ENCODE peak calls at places on chromosomes 4 and X, in six cellular contexts. One of them, this sample, is unnamed. For H3K9me3, the result is how much of the 10 kb centered on the place peaks cover.

GRCh38 chr4:102430511-102430910 is 70.6 kb upstream of the NFKB1 start:
- DNase-seq in stomach: no peak
- DNase-seq in spleen: no peak
- DNase-seq in adrenal gland: no peak
- DNase-seq in uterus: no peak
- DNase-seq in tibial nerve: no peak
- DNase-seq in this sample: no peak

GRCh38 chr4:176198316-176198903 is 3.0 kb upstream of the SPATA4 start:
- DNase-seq in stomach: peak
- DNase-seq in adrenal gland: no peak
- DNase-seq in spleen: no peak
- DNase-seq in tibial nerve: no peak
- DNase-seq in uterus: no peak
- DNase-seq in this sample: no peak

GRCh38 chrX:20571611-20572010 is 304.9 kb upstream of the RPS6KA3 start:
- DNase-seq in adrenal gland: no peak
- DNase-seq in uterus: no peak
- DNase-seq in stomach: no peak
- DNase-seq in tibial nerve: no peak
- DNase-seq in spleen: no peak
- DNase-seq in this sample: no peak

GRCh38 chr4:22091906-22092305 is 143.3 kb upstream of the KCNIP4 start:
- DNase-seq in stomach: no peak
- DNase-seq in spleen: no peak
- DNase-seq in uterus: no peak
- DNase-seq in tibial nerve: no peak
- DNase-seq in adrenal gland: no peak
- DNase-seq in this sample: no peak

GRCh38 chr4:82372502-82372873 is 1.3 kb downstream of the HNRNPD start:
- DNase-seq in tibial nerve: peak
- DNase-seq in spleen: peak
- DNase-seq in adrenal gland: peak
- DNase-seq in uterus: no peak
- DNase-seq in stomach: peak
- DNase-seq in this sample: no peak

GRCh38 chrX:136745215-136746173 is 35.2 kb downstream of the ARHGEF6 start:
- DNase-seq in tibial nerve: no peak
- DNase-seq in spleen: no peak
- DNase-seq in adrenal gland: no peak
- DNase-seq in stomach: no peak
- DNase-seq in uterus: no peak
- DNase-seq in this sample: no peak

GRCh38 chr4:2340272-2341061 is 78.0 kb downstream of the ZFYVE28 start:
- DNase-seq in stomach: no peak
- DNase-seq in tibial nerve: no peak
- DNase-seq in spleen: peak
- DNase-seq in uterus: peak
- DNase-seq in adrenal gland: no peak
- DNase-seq in this sample: peak

GRCh38 chrX:115642304-115642703 is 81.3 kb downstream of the PLS3 start:
- DNase-seq in tibial nerve: no peak
- DNase-seq in adrenal gland: no peak
- DNase-seq in uterus: no peak
- DNase-seq in spleen: no peak
- DNase-seq in stomach: no peak
- DNase-seq in this sample: no peak

GRCh38 chrX:8971116-8971515 is 62.8 kb downstream of the FAM9B start:
- DNase-seq in adrenal gland: no peak
- DNase-seq in tibial nerve: no peak
- DNase-seq in stomach: no peak
- DNase-seq in uterus: no peak
- DNase-seq in spleen: no peak
- DNase-seq in this sample: no peak

GRCh38 chr4:16779028-16779675 is 119.3 kb downstream of the LDB2 start:
- DNase-seq in spleen: no peak
- DNase-seq in adrenal gland: no peak
- DNase-seq in tibial nerve: no peak
- DNase-seq in uterus: peak
- DNase-seq in stomach: no peak
- DNase-seq in this sample: no peak

GRCh38 chr4:87566276-87566675 is 37.1 kb upstream of the SPARCL1 start:
- DNase-seq in tibial nerve: no peak
- DNase-seq in stomach: no peak
- DNase-seq in spleen: no peak
- DNase-seq in adrenal gland: no peak
- DNase-seq in uterus: no peak
- DNase-seq in this sample: no peak

GRCh38 chr4:88144866-88145300 is 13.6 kb downstream of the ABCG2 start:
- DNase-seq in stomach: no peak
- DNase-seq in uterus: no peak
- DNase-seq in spleen: no peak
- DNase-seq in adrenal gland: no peak
- DNase-seq in tibial nerve: no peak
- DNase-seq in this sample: no peak

GRCh38 chr4:163070023-163070422 is 96.7 kb downstream of the NAF1 start:
- DNase-seq in uterus: no peak
- DNase-seq in adrenal gland: no peak
- DNase-seq in tibial nerve: no peak
- DNase-seq in stomach: no peak
- DNase-seq in spleen: no peak
- DNase-seq in this sample: no peak

GRCh38 chrX:152926279-152926678 is 28.4 kb downstream of the ZNF185 start:
- DNase-seq in spleen: no peak
- DNase-seq in uterus: peak
- DNase-seq in tibial nerve: peak
- DNase-seq in stomach: peak
- DNase-seq in adrenal gland: peak
- DNase-seq in this sample: peak

GRCh38 chrX:40100537-40101429 is 3.0 kb upstream of the BCOR start:
- DNase-seq in tibial nerve: no peak
- DNase-seq in uterus: no peak
- DNase-seq in spleen: no peak
- DNase-seq in adrenal gland: no peak
- DNase-seq in stomach: no peak
- DNase-seq in this sample: no peak
- H3K27ac ChIP-seq in tibial nerve: peak
- H3K27ac ChIP-seq in uterus: peak
- H3K27ac ChIP-seq in spleen: no peak
- H3K27ac ChIP-seq in adrenal gland: no peak
- H3K27ac ChIP-seq in stomach: peak
- H3K27ac ChIP-seq in this sample: peak

GRCh38 chrX:81291996-81292395 is 90.1 kb downstream of the SH3BGRL start:
- DNase-seq in spleen: no peak
- DNase-seq in uterus: no peak
- DNase-seq in stomach: no peak
- DNase-seq in tibial nerve: no peak
- DNase-seq in adrenal gland: no peak
- DNase-seq in this sample: no peak

DNA sequence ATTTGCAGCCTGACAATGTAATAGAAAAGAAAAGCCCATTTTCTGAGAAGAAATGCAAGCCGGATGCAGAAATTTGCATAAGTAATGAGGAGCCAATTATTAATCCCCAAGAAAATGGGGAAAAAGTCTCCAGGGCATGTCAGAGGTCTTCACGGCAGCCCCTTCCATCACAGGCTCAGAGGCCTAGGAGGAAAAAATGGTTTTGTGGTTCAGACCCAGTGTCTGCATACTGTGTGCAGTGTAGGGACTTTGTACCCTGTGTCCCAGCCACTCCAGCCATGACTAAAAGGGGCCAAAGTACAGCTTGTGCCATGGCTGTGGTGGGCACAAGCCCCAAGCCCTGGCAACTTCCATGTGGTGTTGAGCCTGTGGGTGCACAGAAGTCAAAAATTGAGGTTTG is 92.2 kb downstream of the SH3BGRL start:
- DNase-seq in adrenal gland: no peak
- DNase-seq in tibial nerve: no peak
- DNase-seq in stomach: no peak
- DNase-seq in spleen: no peak
- DNase-seq in uterus: no peak
- DNase-seq in this sample: no peak
- H3K9me3 ChIP-seq in adrenal gland: under half
- H3K9me3 ChIP-seq in tibial nerve: under half
- H3K9me3 ChIP-seq in stomach: under half
- H3K9me3 ChIP-seq in spleen: under half
- H3K9me3 ChIP-seq in uterus: under half
- H3K9me3 ChIP-seq in this sample: under half

GRCh38 chrX:53255738-53256191 is 25.6 kb downstream of the IQSEC2 start:
- DNase-seq in spleen: peak
- DNase-seq in uterus: no peak
- DNase-seq in tibial nerve: no peak
- DNase-seq in adrenal gland: no peak
- DNase-seq in stomach: no peak
- DNase-seq in this sample: no peak
- TF ChIP-seq POLR2A in spleen: no peak
- TF ChIP-seq POLR2A in uterus: no peak
- TF ChIP-seq POLR2A in tibial nerve: no peak
- TF ChIP-seq POLR2A in adrenal gland: no peak
- TF ChIP-seq POLR2A in stomach: no peak
- TF ChIP-seq POLR2A in this sample: no peak

DNA sequence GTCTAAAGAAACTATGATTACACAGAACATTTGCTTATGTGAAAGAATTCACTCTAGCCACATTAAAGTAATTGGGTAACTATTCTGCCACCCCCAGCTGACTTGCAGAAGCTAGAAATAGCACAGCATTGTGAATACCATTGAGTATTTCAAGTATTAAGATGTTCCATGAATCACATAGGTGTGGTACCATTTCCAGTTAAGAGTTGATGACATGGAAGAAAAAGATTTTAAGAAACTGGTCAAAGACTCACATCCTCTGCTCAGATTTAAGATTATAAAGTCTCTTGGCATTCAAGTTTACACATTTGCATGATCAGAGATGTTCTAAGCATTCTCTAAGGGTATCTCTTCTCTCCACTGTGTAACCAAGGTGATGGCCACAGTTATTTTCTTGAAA is 287.5 kb downstream of the CAMK2D start:
- DNase-seq in uterus: no peak
- DNase-seq in adrenal gland: no peak
- DNase-seq in tibial nerve: no peak
- DNase-seq in spleen: no peak
- DNase-seq in stomach: no peak
- DNase-seq in this sample: no peak
- H3K27ac ChIP-seq in uterus: no peak
- H3K27ac ChIP-seq in adrenal gland: no peak
- H3K27ac ChIP-seq in tibial nerve: no peak
- H3K27ac ChIP-seq in spleen: no peak
- H3K27ac ChIP-seq in stomach: no peak
- H3K27ac ChIP-seq in this sample: no peak

GRCh38 chr4:7618361-7618760 is 183.6 kb upstream of the PSAPL1 start:
- DNase-seq in tibial nerve: no peak
- DNase-seq in adrenal gland: no peak
- DNase-seq in spleen: no peak
- DNase-seq in uterus: no peak
- DNase-seq in stomach: no peak
- DNase-seq in this sample: no peak
- H3K9me3 ChIP-seq in tibial nerve: under half
- H3K9me3 ChIP-seq in adrenal gland: under half
- H3K9me3 ChIP-seq in spleen: under half
- H3K9me3 ChIP-seq in uterus: under half
- H3K9me3 ChIP-seq in stomach: under half
- H3K9me3 ChIP-seq in this sample: under half

GRCh38 chr4:6929339-6929734 is 19.7 kb downstream of the TBC1D14 start:
- DNase-seq in spleen: no peak
- DNase-seq in tibial nerve: no peak
- DNase-seq in stomach: no peak
- DNase-seq in adrenal gland: no peak
- DNase-seq in uterus: no peak
- DNase-seq in this sample: no peak

GRCh38 chr4:6928067-6928466 is 18.4 kb downstream of the TBC1D14 start:
- DNase-seq in adrenal gland: no peak
- DNase-seq in spleen: no peak
- DNase-seq in uterus: no peak
- DNase-seq in stomach: no peak
- DNase-seq in tibial nerve: no peak
- DNase-seq in this sample: no peak

GRCh38 chr4:6925357-6925836 is 15.8 kb downstream of the TBC1D14 start:
- DNase-seq in uterus: no peak
- DNase-seq in stomach: no peak
- DNase-seq in spleen: no peak
- DNase-seq in tibial nerve: no peak
- DNase-seq in adrenal gland: peak
- DNase-seq in this sample: no peak

GRCh38 chr4:6926081-6926480 is 16.5 kb downstream of the TBC1D14 start:
- DNase-seq in adrenal gland: no peak
- DNase-seq in tibial nerve: no peak
- DNase-seq in spleen: no peak
- DNase-seq in uterus: no peak
- DNase-seq in stomach: no peak
- DNase-seq in this sample: no peak

DNA sequence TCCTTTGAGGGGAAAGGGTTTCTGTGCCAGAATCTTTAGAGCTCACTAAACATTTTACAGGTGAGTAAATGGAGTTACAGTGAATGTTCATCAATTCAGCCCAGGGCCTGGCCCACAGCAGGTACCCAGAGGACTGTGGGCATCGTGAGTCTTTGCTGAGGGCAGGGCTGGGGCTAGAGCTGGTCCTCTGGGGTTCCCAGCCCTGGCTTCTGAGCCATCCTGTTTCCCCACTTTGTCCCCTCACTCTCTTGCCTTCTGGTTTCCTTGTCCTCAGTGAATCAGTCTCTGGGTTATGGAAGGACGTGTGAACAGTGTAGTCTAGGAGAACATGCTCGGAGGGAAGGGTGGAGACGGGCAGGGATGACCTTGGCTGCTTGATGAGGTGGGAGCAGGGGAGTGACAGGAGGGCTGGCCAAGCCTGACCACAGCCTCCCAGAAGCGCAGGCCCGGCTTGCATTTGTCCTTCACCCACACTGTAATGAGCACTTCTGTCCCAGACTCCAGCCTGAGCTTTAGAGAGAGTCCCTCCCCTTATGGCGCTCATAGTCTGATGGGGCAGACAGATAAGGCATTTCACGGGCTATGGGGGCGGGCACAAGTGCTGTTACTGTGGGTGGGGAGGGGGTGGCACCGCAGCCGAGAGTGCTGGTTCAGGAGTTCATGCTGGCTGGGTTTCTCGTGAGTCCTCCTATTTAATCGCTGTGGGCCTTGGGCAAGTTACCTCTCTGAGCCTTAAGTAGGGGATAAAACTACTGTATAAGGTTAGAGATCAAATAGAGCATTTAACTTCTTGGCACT is 17.3 kb downstream of the TBC1D14 start:
- DNase-seq in tibial nerve: no peak
- DNase-seq in spleen: no peak
- DNase-seq in adrenal gland: peak
- DNase-seq in stomach: peak
- DNase-seq in uterus: no peak
- DNase-seq in this sample: no peak
- TF ChIP-seq POLR2A in tibial nerve: no peak
- TF ChIP-seq POLR2A in spleen: no peak
- TF ChIP-seq POLR2A in adrenal gland: peak
- TF ChIP-seq POLR2A in stomach: no peak
- TF ChIP-seq POLR2A in uterus: no peak
- TF ChIP-seq POLR2A in this sample: no peak

This sample was measured in breast epithelium.